ENCODE peak calls at places on chromosomes 11 and 22, in nine cellular contexts. W, K, O, Q, B, I, Y, R and G are unnamed samples.

GRCh38 chr11:109303342-109303741 is 118.6 kb upstream of the C11orf87 start:
- DNase-seq in Q (no peak), Y (no peak), K (no peak), O (no peak), B (no peak), I (no peak), R (no peak), W (no peak), G (no peak)

GRCh38 chr22:47001288-47001687 is 238.8 kb downstream of the TBC1D22A start:
- DNase-seq in Q (no peak), O (no peak), K (no peak), R (no peak), W (no peak), Y (no peak), B (no peak), I (no peak), G (no peak)

GRCh38 chr11:74853223-74853622 is 95.7 kb downstream of the XRRA1 start:
- DNase-seq in Y (no peak), R (no peak), I (no peak), K (no peak), O (no peak), W (no peak), Q (no peak), B (no peak), G (no peak)

GRCh38 chr11:79564288-79564925 is 123.6 kb upstream of the TENM4 start:
- DNase-seq in Y (no peak), B (no peak), O (no peak), W (no peak), I (no peak), K (no peak), R (no peak), Q (no peak), G (no peak)

GRCh38 chr11:6898911-6899310 is 6.6 kb upstream of the OR2D2 start:
- DNase-seq in K (no peak), W (no peak), R (no peak), B (no peak), I (no peak), Q (no peak), O (no peak), Y (no peak), G (no peak)

GRCh38 chr22:45631140-45631539 is 40.5 kb upstream of the ATXN10 start:
- DNase-seq in I (no peak), W (no peak), Y (no peak), B (no peak), R (peak; percentile 19), Q (no peak), K (no peak), O (no peak), G (no peak)

GRCh38 chr22:38136607-38137006 is 26.1 kb upstream of the BAIAP2L2 start:
- DNase-seq in Y (no peak), W (no peak), B (no peak), K (no peak), R (no peak), O (no peak), I (no peak), Q (no peak), G (no peak)

GRCh38 chr11:103637250-103637649 is 399.2 kb upstream of the DDI1 start:
- DNase-seq in O (peak; percentile 64), R (no peak), W (no peak), K (no peak), Y (no peak), Q (no peak), I (peak; percentile 55), B (no peak), G (no peak)

GRCh38 chr11:98040061-98040808 is 980.5 kb upstream of the CNTN5 start:
- DNase-seq in Q (no peak), B (no peak), Y (no peak), W (no peak), O (no peak), R (no peak), I (no peak), K (no peak), G (no peak)

GRCh38 chr11:16963316-16963876 is 50.8 kb downstream of the PLEKHA7 start:
- DNase-seq in B (no peak), R (no peak), I (no peak), K (no peak), Q (no peak), Y (no peak), W (no peak), O (no peak), G (no peak)

GRCh38 chr22:46958649-46959048 is 196.2 kb downstream of the TBC1D22A start:
- DNase-seq in R (no peak), Q (no peak), K (no peak), O (no peak), I (no peak), Y (no peak), W (no peak), B (no peak), G (no peak)

GRCh38 chr11:73404048-73404447 is 27.8 kb downstream of the RELT start:
- DNase-seq in Q (peak; percentile 15), R (no peak), W (peak; percentile 30), K (no peak), B (no peak), I (peak; percentile 40), Y (peak; percentile 16), O (peak; percentile 49), G (no peak)

GRCh38 chr11:19772480-19772879 is 59.8 kb downstream of the NAV2 start:
- DNase-seq in R (no peak), K (no peak), I (no peak), Y (no peak), Q (no peak), O (no peak), W (no peak), B (no peak), G (no peak)

GRCh38 chr11:127037001-127037400 is 36.4 kb upstream of the KIRREL3 start:
- DNase-seq in Q (no peak), B (no peak), R (no peak), I (no peak), O (no peak), K (no peak), Y (no peak), W (no peak), G (no peak)

GRCh38 chr22:42970029-42970428 is 44.9 kb downstream of the PACSIN2 start:
- DNase-seq in Y (no peak), W (no peak), O (no peak), K (no peak), Q (no peak), R (no peak), I (no peak), B (no peak), G (no peak)

GRCh38 chr11:34191592-34191991 is 86.2 kb downstream of the NAT10 start:
- DNase-seq in K (no peak), Y (no peak), Q (no peak), B (no peak), I (no peak), O (no peak), W (no peak), R (no peak), G (no peak)

GRCh38 chr11:101717621-101718020 is 133.8 kb upstream of the TRPC6 start:
- DNase-seq in I (peak; percentile 11), O (no peak), W (no peak), B (no peak), K (no peak), Q (no peak), R (no peak), Y (no peak), G (no peak)

GRCh38 chr11:19359425-19360000 is 118.8 kb upstream of the E2F8 start:
- DNase-seq in B (no peak), O (peak; percentile 65), Y (no peak), W (no peak), Q (no peak), I (peak; percentile 72), K (no peak), R (no peak), G (no peak)

GRCh38 chr11:46537851-46538295 is 56.0 kb downstream of the AMBRA1 start:
- DNase-seq in I (peak; percentile 78), B (no peak), K (peak; percentile 30), O (peak; percentile 84), W (peak; percentile 90), R (peak; percentile 82), Y (peak; percentile 57), Q (peak; percentile 79), G (peak; percentile 36)

GRCh38 chr11:76910620-76911414 is 50.1 kb downstream of the ACER3 start:
- DNase-seq in K (no peak), I (no peak), Q (no peak), Y (no peak), R (no peak), O (peak; percentile 67), W (peak; percentile 27), B (no peak), G (no peak)

GRCh38 chr11:31240340-31240904 is 129.1 kb downstream of the DCDC1 start:
- DNase-seq in O (peak; percentile 48), R (no peak), Y (peak; percentile 9), K (no peak), I (peak; percentile 33), W (peak; percentile 52), B (no peak), Q (peak; percentile 47), G (no peak)

GRCh38 chr11:85170184-85170583 is 457.0 kb downstream of the DLG2 start:
- DNase-seq in B (no peak), I (peak; percentile 43), K (no peak), O (no peak), Q (no peak), Y (no peak), R (no peak), W (no peak), G (no peak)

GRCh38 chr11:36231300-36231699 is 57.9 kb downstream of the COMMD9 start:
- DNase-seq in Y (no peak), I (peak; percentile 66), O (peak; percentile 67), W (no peak), K (no peak), R (no peak), B (no peak), Q (no peak), G (no peak)

GRCh38 chr22:26890870-26891269 is 233.5 kb downstream of the MIAT start:
- DNase-seq in I (no peak), K (no peak), Q (no peak), O (no peak), W (no peak), B (no peak), R (no peak), Y (no peak), G (peak; percentile 33)

GRCh38 chr22:27312567-27313507 is 488.7 kb downstream of the MN1 start:
- DNase-seq in K (no peak), Y (no peak), R (no peak), W (peak; percentile 28), O (no peak), I (no peak), B (no peak), Q (no peak), G (no peak)